ENCODE peak calls at places on chromosomes 11 and 22, in eight cellular contexts. N, T, X, I, P, M, R and W are unnamed samples.

GRCh38 chr11:77634724-77635123 is 2.9 kb downstream of the CLNS1A start:
- DNase-seq in N (no peak), T (no peak), X (no peak), I (no peak), P (no peak), M (no peak), R (no peak), W (no peak)

GRCh38 chr11:67302571-67303131 is 679 bp upstream of the SSH3 start:
- DNase-seq in N (no peak), T (peak), X (peak), I (no peak), P (no peak), M (peak), R (peak), W (peak)

GRCh38 chr22:42416671-42417230 is 15.5 kb downstream of the NFAM1 start:
- DNase-seq in N (no peak), T (no peak), X (no peak), I (no peak), P (no peak), M (no peak), R (no peak), W (no peak)

GRCh38 chr11:111935331-111936044 is 1.7 kb upstream of the DIXDC1 start:
- DNase-seq in N (peak), T (no peak), X (peak), I (no peak), P (no peak), M (no peak), R (no peak), W (peak)

GRCh38 chr11:9825315-9825714 is 161.4 kb downstream of the SWAP70 start:
- DNase-seq in N (no peak), T (no peak), X (peak), I (peak), P (no peak), M (peak), R (peak), W (no peak)

GRCh38 chr22:46056169-46057041 is 79.4 kb upstream of the WNT7B start:
- DNase-seq in N (no peak), T (peak), X (no peak), I (no peak), P (no peak), M (peak), R (no peak), W (peak)

GRCh38 chr22:50111056-50111455 is 21.2 kb downstream of the MOV10L1 start:
- DNase-seq in N (no peak), T (no peak), X (no peak), I (no peak), P (no peak), M (no peak), R (no peak), W (no peak)

GRCh38 chr11:131486100-131486499 is 115.7 kb downstream of the NTM start:
- DNase-seq in N (no peak), T (no peak), X (no peak), I (no peak), P (no peak), M (no peak), R (no peak), W (no peak)

GRCh38 chr11:13837286-13837685 is 125.2 kb upstream of the SPON1 start:
- DNase-seq in N (no peak), T (no peak), X (no peak), I (no peak), P (no peak), M (peak), R (peak), W (no peak)

GRCh38 chr11:15920856-15921629 is 435.3 kb downstream of the SOX6 start:
- DNase-seq in N (no peak), T (no peak), X (peak), I (no peak), P (no peak), M (no peak), R (peak), W (no peak)

GRCh38 chr11:45280449-45280848 is 5.7 kb downstream of the SYT13 start:
- DNase-seq in N (no peak), T (no peak), X (peak), I (no peak), P (no peak), M (peak), R (peak), W (no peak)

GRCh38 chr11:17597770-17598169 is 50.7 kb downstream of the OTOG start:
- DNase-seq in N (peak), T (no peak), X (no peak), I (no peak), P (no peak), M (no peak), R (no peak), W (no peak)

GRCh38 chr22:47220752-47221151 is 458.3 kb downstream of the TBC1D22A start:
- DNase-seq in N (no peak), T (no peak), X (no peak), I (no peak), P (no peak), M (no peak), R (no peak), W (no peak)

GRCh38 chr11:110979696-110980095 is 265.8 kb upstream of the POU2AF2 start:
- DNase-seq in N (no peak), T (no peak), X (no peak), I (no peak), P (no peak), M (peak), R (peak), W (no peak)

GRCh38 chr11:65695459-65696241 is 16.4 kb upstream of the KAT5 start:
- DNase-seq in N (no peak), T (peak), X (peak), I (no peak), P (no peak), M (peak), R (peak), W (no peak)

GRCh38 chr22:47017245-47017644 is 254.8 kb downstream of the TBC1D22A start:
- DNase-seq in N (no peak), T (no peak), X (no peak), I (no peak), P (no peak), M (no peak), R (no peak), W (no peak)

GRCh38 chr11:75474240-75474639 is 41.2 kb upstream of the KLHL35 start:
- DNase-seq in N (no peak), T (no peak), X (no peak), I (no peak), P (no peak), M (no peak), R (no peak), W (peak)

GRCh38 chr11:4430060-4430459 is 19.0 kb upstream of the OR52K2 start:
- DNase-seq in N (no peak), T (no peak), X (no peak), I (no peak), P (no peak), M (no peak), R (no peak), W (no peak)

GRCh38 chr11:4436424-4436823 is 12.7 kb upstream of the OR52K2 start:
- DNase-seq in N (no peak), T (no peak), X (no peak), I (no peak), P (no peak), M (no peak), R (no peak), W (no peak)

GRCh38 chr11:4433852-4434251 is 15.2 kb upstream of the OR52K2 start:
- DNase-seq in N (no peak), T (no peak), X (no peak), I (no peak), P (no peak), M (no peak), R (peak), W (no peak)
- H3K4me3 ChIP-seq in N (no peak), T (no peak), X (no peak), I (no peak), P (no peak), M (no peak), R (no peak), W (no peak)

GRCh38 chr11:43557553-43558031 is 122.9 kb upstream of the HSD17B12 start:
- DNase-seq in N (no peak), T (no peak), X (peak), I (no peak), P (no peak), M (no peak), R (no peak), W (no peak)
- TF ChIP-seq CTCF in N (peak), T (no peak), X (peak), I (peak), P (peak), M (peak), R (no peak), W (peak)

GRCh38 chr22:31081963-31082605 is 966 bp downstream of the SMTN start:
- DNase-seq in N (no peak), T (no peak), X (no peak), I (no peak), P (no peak), M (peak), R (peak), W (peak)
- H3K4me3 ChIP-seq in N (peak), T (peak), X (peak), I (peak), P (peak), M (peak), R (peak), W (peak)

DNA sequence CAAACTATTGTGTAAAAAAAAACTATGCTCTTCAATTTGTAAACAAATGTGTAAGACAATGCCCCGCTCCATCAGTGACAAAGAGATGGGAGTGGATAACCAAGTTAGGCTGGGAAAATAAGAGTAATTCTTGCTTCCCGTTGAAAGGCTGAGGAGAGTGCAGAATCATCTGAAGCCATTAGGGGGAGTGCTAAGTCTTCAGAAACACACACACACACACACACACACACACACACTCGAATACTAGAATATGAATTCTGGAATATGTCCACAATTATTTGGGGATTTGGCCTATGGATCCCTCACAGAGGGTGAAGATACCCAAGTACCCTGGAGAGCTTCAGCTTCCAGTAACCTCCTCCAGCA is 27.8 kb upstream of the ROBO3 start:
- DNase-seq in N (no peak), T (no peak), X (peak), I (peak), P (peak), M (peak), R (peak), W (peak)
- TF ChIP-seq CTCF in N (no peak), T (no peak), X (peak), I (peak), P (peak), M (peak), R (peak), W (peak)

GRCh38 chr22:32204211-32204855 is 540 bp downstream of the RFPL2 start:
- DNase-seq in N (no peak), T (peak), X (no peak), I (no peak), P (no peak), M (no peak), R (no peak), W (no peak)
- H3K4me3 ChIP-seq in N (no peak), T (no peak), X (no peak), I (no peak), P (no peak), M (no peak), R (no peak), W (no peak)

GRCh38 chr11:122601131-122602125 is 54.1 kb upstream of the UBASH3B start:
- DNase-seq in N (no peak), T (no peak), X (peak), I (peak), P (peak), M (peak), R (peak), W (peak)
- TF ChIP-seq CTCF in N (no peak), T (no peak), X (no peak), I (no peak), P (no peak), M (no peak), R (no peak), W (no peak)

GRCh38 chr22:38996105-38996504 is 14.0 kb downstream of the APOBEC3B start:
- DNase-seq in N (no peak), T (no peak), X (no peak), I (no peak), P (no peak), M (no peak), R (no peak), W (no peak)

GRCh38 chr22:39003165-39003638 is 10.9 kb upstream of the APOBEC3C start:
- DNase-seq in N (peak), T (peak), X (peak), I (peak), P (peak), M (peak), R (peak), W (peak)

DNA sequence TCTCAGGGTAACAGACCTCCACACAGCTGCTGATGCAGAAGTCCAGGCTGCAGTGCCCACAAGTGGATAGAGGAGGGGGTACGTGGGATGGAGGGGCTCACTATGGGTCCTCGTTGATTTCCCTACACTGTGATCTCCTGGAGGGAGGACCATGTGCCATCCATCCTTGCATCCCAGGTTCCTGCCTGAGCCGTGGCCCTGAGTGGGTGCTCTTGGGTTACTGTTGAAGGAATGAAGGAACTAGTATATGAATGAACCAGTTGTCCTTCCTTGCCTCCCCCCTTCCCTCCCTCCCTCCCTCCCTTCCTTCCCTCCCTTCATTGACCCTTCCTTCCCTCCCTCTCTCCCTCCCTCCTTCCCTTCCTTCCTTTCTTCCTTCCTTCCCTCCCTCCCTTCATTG is 15.4 kb downstream of the APOBEC3B start:
- DNase-seq in N (no peak), T (no peak), X (no peak), I (no peak), P (no peak), M (no peak), R (no peak), W (no peak)
- H3K4me3 ChIP-seq in N (no peak), T (no peak), X (no peak), I (no peak), P (no peak), M (no peak), R (no peak), W (no peak)

GRCh38 chr11:133968300-133968699 is 11.5 kb upstream of the IGSF9B start:
- DNase-seq in N (no peak), T (no peak), X (no peak), I (no peak), P (no peak), M (no peak), R (no peak), W (no peak)

GRCh38 chr11:133967599-133968238 is 11.0 kb upstream of the IGSF9B start:
- DNase-seq in N (no peak), T (no peak), X (no peak), I (no peak), P (no peak), M (no peak), R (no peak), W (no peak)

GRCh38 chr11:133966147-133966546 is 9.4 kb upstream of the IGSF9B start:
- DNase-seq in N (no peak), T (no peak), X (no peak), I (no peak), P (no peak), M (no peak), R (no peak), W (no peak)

GRCh38 chr11:133964946-133965632 is 8.3 kb upstream of the IGSF9B start:
- DNase-seq in N (no peak), T (no peak), X (peak), I (peak), P (no peak), M (peak), R (peak), W (peak)

GRCh38 chr11:133966924-133967598 is 10.3 kb upstream of the IGSF9B start:
- DNase-seq in N (no peak), T (peak), X (no peak), I (no peak), P (no peak), M (no peak), R (no peak), W (peak)
- TF ChIP-seq CTCF in N (peak), T (peak), X (peak), I (peak), P (peak), M (no peak), R (peak), W (peak)

GRCh38 chr11:79436911-79437273 is 3.9 kb downstream of the TENM4 start:
- DNase-seq in N (no peak), T (no peak), X (no peak), I (no peak), P (no peak), M (no peak), R (no peak), W (no peak)
- H3K4me3 ChIP-seq in N (peak), T (no peak), X (peak), I (peak), P (peak), M (peak), R (peak), W (peak)

GRCh38 chr22:43825651-43826050 is 13.5 kb upstream of the EFCAB6 start:
- DNase-seq in N (no peak), T (no peak), X (no peak), I (no peak), P (no peak), M (no peak), R (no peak), W (no peak)
- TF ChIP-seq CTCF in N (no peak), T (no peak), X (no peak), I (no peak), P (no peak), M (no peak), R (no peak), W (no peak)